ENCODE peak calls at places on chromosomes 6 and 20, in five cellular contexts. F is head of caudate nucleus, L is AG04449, W is AG10803, O is psoas muscle. V is an unnamed sample.

GRCh38 chr20:46939031-46939430 is 44.4 kb downstream of the EYA2 start:
- DNase-seq in F (no peak), L (no peak), W (no peak), O (no peak), V (no peak)

GRCh38 chr20:62609170-62609786 is 33.0 kb upstream of the SLCO4A1 start:
- DNase-seq in F (no peak), L (no peak), W (no peak), O (no peak), V (no peak)

GRCh38 chr20:41081276-41081814 is 52.7 kb downstream of the TOP1 start:
- DNase-seq in F (no peak), L (no peak), W (peak; percentile 70), O (no peak), V (no peak)

GRCh38 chr20:44215125-44215524 is 4.6 kb upstream of the OSER1 start:
- DNase-seq in F (peak; percentile 87), L (no peak), W (peak; percentile 66), O (peak; percentile 79), V (peak; percentile 72)

GRCh38 chr6:55705381-55705780 is 126.4 kb upstream of the HMGCLL1 start:
- DNase-seq in F (no peak), L (no peak), W (no peak), O (no peak), V (no peak)

GRCh38 chr6:87875781-87876180 is 171.9 kb upstream of the SPACA1 start:
- DNase-seq in F (no peak), L (no peak), W (no peak), O (no peak), V (no peak)

GRCh38 chr20:34834459-34834893 is 9.0 kb upstream of the NCOA6 start:
- DNase-seq in F (no peak), L (peak; percentile 0), W (peak; percentile 41), O (no peak), V (no peak)

GRCh38 chr20:34927736-34928135 is 27.9 kb downstream of the GSS start:
- DNase-seq in F (no peak), L (no peak), W (no peak), O (no peak), V (no peak)

GRCh38 chr20:20083796-20084195 is 31.5 kb downstream of the CFAP61 start:
- DNase-seq in F (no peak), L (no peak), W (peak; percentile 20), O (no peak), V (no peak)

GRCh38 chr20:47673671-47673955 is 111.7 kb downstream of the SULF2 start:
- DNase-seq in F (no peak), L (no peak), W (no peak), O (peak; percentile 13), V (no peak)

GRCh38 chr6:2263896-2264295 is 18.5 kb upstream of the GMDS start:
- DNase-seq in F (no peak), L (no peak), W (no peak), O (no peak), V (no peak)

GRCh38 chr20:58198384-58198783 is 30.1 kb downstream of the ANKRD60 start:
- DNase-seq in F (no peak), L (no peak), W (no peak), O (no peak), V (no peak)

GRCh38 chr6:1200706-1201105 is 111.2 kb upstream of the FOXQ1 start:
- DNase-seq in F (no peak), L (no peak), W (peak; percentile 90), O (no peak), V (no peak)

GRCh38 chr6:107489636-107490567 is at the start of gene SOBP:
- DNase-seq in F (peak; percentile 91), L (no peak), W (no peak), O (peak; percentile 87), V (peak; percentile 77)

GRCh38 chr6:351011-351866 is 40.3 kb upstream of the IRF4 start:
- DNase-seq in F (no peak), L (no peak), W (no peak), O (no peak), V (no peak)